ENCODE peak calls at places on chromosomes 11 and 22, in five cellular contexts. J is stimulated activated CD4-positive, alpha-beta T cell treated with anti-CD3 and anti-CD28 coated beads, TNF-alpha, amount 100 ng/mL, for 4 hours; E is CD8-positive, alpha-beta memory T cell; Q is left lung; N is activated CD4-positive, alpha-beta T cell treated with anti-CD3 and anti-CD28 coated beads, Interleukin-2, amount 50 U/mL, for 24 hours. S is an unnamed sample.

GRCh38 chr11:66218846-66219620 is 49.4 kb upstream of the RAB1B start:
- DNase-seq in Q (no peak), E (no peak), J (no peak), N (no peak), S (no peak)

GRCh38 chr11:70454197-70454767 is 56.0 kb downstream of the CTTN start:
- DNase-seq in J (no peak), Q (no peak), E (no peak), N (no peak), S (no peak)

GRCh38 chr11:86669424-86669823 is 3.0 kb downstream of the ME3 start:
- DNase-seq in N (no peak), J (no peak), E (no peak), Q (no peak), S (no peak)

GRCh38 chr11:33701831-33702230 is 1.2 kb upstream of the C11orf91 start:
- DNase-seq in J (no peak), E (no peak), Q (no peak), N (no peak), S (no peak)

GRCh38 chr22:23213581-23214341 is 33.5 kb downstream of the BCR start:
- DNase-seq in Q (no peak), J (no peak), E (no peak), N (no peak), S (no peak)

GRCh38 chr11:121206810-121207209 is 85.8 kb upstream of the SC5D start:
- DNase-seq in E (no peak), Q (no peak), N (no peak), J (no peak), S (no peak)

GRCh38 chr11:8812438-8812837 is 98.6 kb upstream of the AKIP1 start:
- DNase-seq in Q (peak; percentile 72), N (no peak), J (no peak), E (no peak), S (no peak)

GRCh38 chr11:35056391-35057093 is 82.4 kb upstream of the CD44 start:
- DNase-seq in J (no peak), E (no peak), Q (no peak), N (no peak), S (no peak)

GRCh38 chr11:122850076-122850631 is 11.9 kb downstream of the CRTAM start:
- DNase-seq in Q (no peak), E (peak; percentile 42), N (no peak), J (no peak), S (no peak)

S was measured in MM.1S.